ENCODE peak calls at places on chromosomes 12 and 14, in ten cellular contexts. One of them, this sample, is unnamed.

GRCh38 chr12:32499048-32499447 is 99.7 kb downstream of the FGD4 start:
- DNase-seq in OCI-LY7: no peak
- DNase-seq in GM20000: no peak
- DNase-seq in endothelial cell: no peak
- DNase-seq in HFF-Myc: no peak
- DNase-seq in stomach: peak
- DNase-seq in cardiac muscle cell: peak
- DNase-seq in cardiac fibroblast: no peak
- DNase-seq in neural progenitor cell: no peak
- DNase-seq in HFFc6: no peak
- DNase-seq in this sample: no peak

GRCh38 chr14:49946320-49947141 is 53.6 kb downstream of the ARF6 start:
- DNase-seq in OCI-LY7: peak
- DNase-seq in GM20000: no peak
- DNase-seq in endothelial cell: no peak
- DNase-seq in HFF-Myc: peak
- DNase-seq in stomach: peak
- DNase-seq in cardiac muscle cell: no peak
- DNase-seq in cardiac fibroblast: peak
- DNase-seq in neural progenitor cell: no peak
- DNase-seq in HFFc6: peak
- DNase-seq in this sample: peak

GRCh38 chr14:33317675-33318074 is 379.0 kb downstream of the NPAS3 start:
- DNase-seq in OCI-LY7: no peak
- DNase-seq in GM20000: no peak
- DNase-seq in endothelial cell: no peak
- DNase-seq in HFF-Myc: no peak
- DNase-seq in stomach: no peak
- DNase-seq in cardiac muscle cell: no peak
- DNase-seq in cardiac fibroblast: no peak
- DNase-seq in neural progenitor cell: no peak
- DNase-seq in HFFc6: no peak
- DNase-seq in this sample: no peak

GRCh38 chr12:5123921-5124320 is 80.2 kb downstream of the KCNA5 start:
- DNase-seq in OCI-LY7: no peak
- DNase-seq in GM20000: no peak
- DNase-seq in endothelial cell: no peak
- DNase-seq in HFF-Myc: no peak
- DNase-seq in stomach: no peak
- DNase-seq in cardiac muscle cell: no peak
- DNase-seq in cardiac fibroblast: no peak
- DNase-seq in neural progenitor cell: no peak
- DNase-seq in HFFc6: peak
- DNase-seq in this sample: no peak

GRCh38 chr12:57604454-57605307 is at the start of gene DTX3:
- DNase-seq in OCI-LY7: no peak
- DNase-seq in GM20000: peak
- DNase-seq in endothelial cell: no peak
- DNase-seq in HFF-Myc: no peak
- DNase-seq in stomach: no peak
- DNase-seq in cardiac muscle cell: peak
- DNase-seq in cardiac fibroblast: peak
- DNase-seq in neural progenitor cell: peak
- DNase-seq in HFFc6: no peak
- DNase-seq in this sample: peak

GRCh38 chr14:104226421-104227385 is 88.3 kb downstream of the KIF26A start:
- DNase-seq in OCI-LY7: peak
- DNase-seq in GM20000: no peak
- DNase-seq in endothelial cell: no peak
- DNase-seq in HFF-Myc: no peak
- DNase-seq in stomach: no peak
- DNase-seq in cardiac muscle cell: no peak
- DNase-seq in cardiac fibroblast: no peak
- DNase-seq in neural progenitor cell: no peak
- DNase-seq in HFFc6: no peak
- DNase-seq in this sample: no peak

GRCh38 chr12:64389154-64389553 is 1.4 kb downstream of the C12orf56 start:
- DNase-seq in OCI-LY7: no peak
- DNase-seq in GM20000: no peak
- DNase-seq in endothelial cell: no peak
- DNase-seq in HFF-Myc: no peak
- DNase-seq in stomach: no peak
- DNase-seq in cardiac muscle cell: no peak
- DNase-seq in cardiac fibroblast: no peak
- DNase-seq in neural progenitor cell: no peak
- DNase-seq in HFFc6: no peak
- DNase-seq in this sample: no peak

GRCh38 chr12:96121271-96121711 is 72.9 kb upstream of the ELK3 start:
- DNase-seq in OCI-LY7: no peak
- DNase-seq in GM20000: peak
- DNase-seq in endothelial cell: no peak
- DNase-seq in HFF-Myc: no peak
- DNase-seq in stomach: no peak
- DNase-seq in cardiac muscle cell: no peak
- DNase-seq in cardiac fibroblast: peak
- DNase-seq in neural progenitor cell: no peak
- DNase-seq in HFFc6: no peak
- DNase-seq in this sample: no peak

GRCh38 chr12:108099085-108099484 is 30.0 kb upstream of the WSCD2 start:
- DNase-seq in OCI-LY7: no peak
- DNase-seq in GM20000: no peak
- DNase-seq in endothelial cell: no peak
- DNase-seq in HFF-Myc: no peak
- DNase-seq in stomach: no peak
- DNase-seq in cardiac muscle cell: no peak
- DNase-seq in cardiac fibroblast: no peak
- DNase-seq in neural progenitor cell: no peak
- DNase-seq in HFFc6: no peak
- DNase-seq in this sample: no peak
- TF ChIP-seq CTCF in OCI-LY7: peak
- TF ChIP-seq CTCF in GM20000: no peak
- TF ChIP-seq CTCF in endothelial cell: no peak
- TF ChIP-seq CTCF in HFF-Myc: no peak
- TF ChIP-seq CTCF in stomach: peak
- TF ChIP-seq CTCF in cardiac muscle cell: peak
- TF ChIP-seq CTCF in cardiac fibroblast: no peak
- TF ChIP-seq CTCF in neural progenitor cell: peak
- TF ChIP-seq CTCF in HFFc6: no peak
- TF ChIP-seq CTCF in this sample: no peak

GRCh38 chr12:102429755-102430154 is 50.6 kb downstream of the IGF1 start:
- DNase-seq in OCI-LY7: no peak
- DNase-seq in GM20000: no peak
- DNase-seq in endothelial cell: no peak
- DNase-seq in HFF-Myc: no peak
- DNase-seq in stomach: no peak
- DNase-seq in cardiac muscle cell: no peak
- DNase-seq in cardiac fibroblast: no peak
- DNase-seq in neural progenitor cell: no peak
- DNase-seq in HFFc6: no peak
- DNase-seq in this sample: no peak
- TF ChIP-seq CTCF in OCI-LY7: no peak
- TF ChIP-seq CTCF in GM20000: no peak
- TF ChIP-seq CTCF in endothelial cell: no peak
- TF ChIP-seq CTCF in HFF-Myc: no peak
- TF ChIP-seq CTCF in stomach: no peak
- TF ChIP-seq CTCF in cardiac muscle cell: no peak
- TF ChIP-seq CTCF in cardiac fibroblast: no peak
- TF ChIP-seq CTCF in neural progenitor cell: no peak
- TF ChIP-seq CTCF in HFFc6: no peak
- TF ChIP-seq CTCF in this sample: no peak

DNA sequence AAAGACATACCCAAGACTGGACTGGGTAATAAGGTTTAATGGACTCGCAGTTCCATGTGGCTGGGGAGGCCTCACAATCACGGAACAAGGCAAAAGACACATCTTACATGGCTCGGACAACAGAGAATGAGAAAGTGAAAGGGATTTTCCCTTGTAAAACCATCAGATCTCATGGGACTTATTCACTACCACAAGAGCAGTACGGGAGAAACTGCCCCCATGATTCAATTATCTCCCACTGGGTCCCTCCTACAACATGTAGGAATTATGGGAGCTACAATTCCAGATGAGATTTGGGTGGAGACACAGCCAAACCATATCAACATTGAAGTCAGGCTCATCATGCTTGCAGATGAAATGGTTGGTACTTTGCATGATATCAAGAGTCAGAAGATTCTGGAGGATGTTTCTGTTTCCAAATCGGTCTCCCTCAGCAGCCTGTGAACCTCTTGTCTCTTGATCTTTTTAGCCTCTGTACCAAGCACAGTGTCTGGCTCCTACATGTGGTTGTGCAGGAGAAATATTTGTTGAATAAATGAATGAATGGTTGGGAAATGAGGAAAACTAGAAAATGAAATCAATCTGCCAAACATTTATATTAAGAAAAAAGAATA is 98.6 kb downstream of the VRK1 start:
- DNase-seq in OCI-LY7: no peak
- DNase-seq in GM20000: peak
- DNase-seq in endothelial cell: no peak
- DNase-seq in HFF-Myc: no peak
- DNase-seq in stomach: no peak
- DNase-seq in cardiac muscle cell: no peak
- DNase-seq in cardiac fibroblast: no peak
- DNase-seq in neural progenitor cell: no peak
- DNase-seq in HFFc6: no peak
- DNase-seq in this sample: no peak
- TF ChIP-seq CTCF in OCI-LY7: no peak
- TF ChIP-seq CTCF in GM20000: no peak
- TF ChIP-seq CTCF in endothelial cell: no peak
- TF ChIP-seq CTCF in HFF-Myc: no peak
- TF ChIP-seq CTCF in stomach: no peak
- TF ChIP-seq CTCF in cardiac muscle cell: no peak
- TF ChIP-seq CTCF in cardiac fibroblast: no peak
- TF ChIP-seq CTCF in neural progenitor cell: no peak
- TF ChIP-seq CTCF in HFFc6: no peak
- TF ChIP-seq CTCF in this sample: no peak

DNA sequence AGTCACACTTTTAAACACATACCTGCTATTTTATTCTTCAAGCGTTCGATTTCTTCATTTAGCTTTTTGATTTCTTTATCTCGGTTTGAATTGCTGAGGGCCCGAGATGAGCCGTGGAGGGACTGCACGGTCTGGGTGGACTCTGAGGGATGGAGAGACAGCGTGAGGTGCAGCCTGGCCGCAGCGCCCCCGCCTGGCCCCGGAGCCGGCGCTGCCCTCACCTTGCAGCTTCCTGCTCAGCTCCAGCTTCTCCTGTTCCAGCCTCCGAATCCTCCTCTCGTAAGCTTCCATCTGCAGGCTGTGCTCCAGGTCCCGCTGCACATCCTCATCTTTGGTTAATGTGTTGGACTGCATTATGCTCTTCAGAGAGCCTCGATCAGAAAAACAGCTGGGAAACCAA is 53.2 kb downstream of the AMN start:
- DNase-seq in OCI-LY7: no peak
- DNase-seq in GM20000: no peak
- DNase-seq in endothelial cell: no peak
- DNase-seq in HFF-Myc: no peak
- DNase-seq in stomach: no peak
- DNase-seq in cardiac muscle cell: no peak
- DNase-seq in cardiac fibroblast: no peak
- DNase-seq in neural progenitor cell: no peak
- DNase-seq in HFFc6: no peak
- DNase-seq in this sample: no peak
- TF ChIP-seq CTCF in OCI-LY7: peak
- TF ChIP-seq CTCF in GM20000: no peak
- TF ChIP-seq CTCF in endothelial cell: no peak
- TF ChIP-seq CTCF in HFF-Myc: no peak
- TF ChIP-seq CTCF in stomach: no peak
- TF ChIP-seq CTCF in cardiac muscle cell: peak
- TF ChIP-seq CTCF in cardiac fibroblast: no peak
- TF ChIP-seq CTCF in neural progenitor cell: peak
- TF ChIP-seq CTCF in HFFc6: peak
- TF ChIP-seq CTCF in this sample: no peak

DNA sequence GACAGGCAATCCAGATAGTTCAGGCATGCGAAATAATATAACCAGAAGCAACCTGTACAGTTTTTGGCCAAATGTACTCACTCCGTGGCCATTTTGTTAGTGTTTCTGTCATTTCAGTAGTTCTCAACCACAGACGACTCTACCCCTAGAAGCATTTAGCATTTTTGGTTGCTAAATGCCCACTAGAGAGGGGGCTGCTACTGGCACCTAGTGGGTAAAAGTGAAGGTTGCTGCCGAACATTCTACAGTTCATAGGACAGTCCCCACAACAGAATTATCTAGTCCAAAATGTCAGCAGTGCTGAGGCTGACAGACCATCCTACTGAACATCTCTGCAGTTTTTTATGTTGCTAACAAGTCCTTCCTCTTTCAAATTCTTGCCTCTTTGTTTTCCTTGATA is 107.4 kb downstream of the TSHR start:
- DNase-seq in OCI-LY7: peak
- DNase-seq in GM20000: no peak
- DNase-seq in endothelial cell: peak
- DNase-seq in HFF-Myc: no peak
- DNase-seq in stomach: no peak
- DNase-seq in cardiac muscle cell: peak
- DNase-seq in cardiac fibroblast: peak
- DNase-seq in neural progenitor cell: peak
- DNase-seq in HFFc6: no peak
- DNase-seq in this sample: peak
- TF ChIP-seq CTCF in OCI-LY7: peak
- TF ChIP-seq CTCF in GM20000: no peak
- TF ChIP-seq CTCF in endothelial cell: no peak
- TF ChIP-seq CTCF in HFF-Myc: peak
- TF ChIP-seq CTCF in stomach: no peak
- TF ChIP-seq CTCF in cardiac muscle cell: no peak
- TF ChIP-seq CTCF in cardiac fibroblast: no peak
- TF ChIP-seq CTCF in neural progenitor cell: peak
- TF ChIP-seq CTCF in HFFc6: no peak
- TF ChIP-seq CTCF in this sample: peak

DNA sequence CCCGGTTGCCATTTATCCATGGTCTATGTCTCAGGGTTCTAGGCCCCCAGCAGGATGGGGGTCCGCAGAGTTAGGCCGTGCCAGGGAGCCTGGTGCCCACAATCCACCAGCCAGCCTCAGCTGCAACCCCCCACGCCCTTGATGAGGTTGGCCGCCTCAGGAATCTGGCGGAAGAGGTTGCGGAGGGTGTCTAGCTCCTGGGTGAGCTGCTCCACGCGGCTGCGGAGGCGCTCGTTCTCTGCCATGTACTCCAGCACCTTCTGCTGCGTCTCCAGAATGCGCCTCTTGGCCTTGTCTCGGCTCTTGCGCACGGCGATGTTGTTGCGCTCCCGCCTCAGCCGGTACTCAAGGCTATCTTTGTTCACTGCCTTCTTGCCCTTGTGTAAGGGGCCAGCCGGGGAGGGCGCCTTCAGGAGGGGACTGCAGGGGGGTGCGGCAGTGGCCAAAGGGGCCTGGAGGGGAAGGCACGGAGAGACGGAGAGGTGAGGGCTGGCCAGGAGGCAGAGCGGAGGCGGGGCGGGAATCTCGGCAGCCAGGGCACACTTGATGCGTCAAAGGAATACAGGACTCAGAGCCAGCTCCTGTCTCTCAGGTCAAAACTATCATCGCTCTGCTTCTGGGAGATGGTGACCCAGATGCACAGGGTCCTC is 1.6 kb downstream of the CEBPE start:
- DNase-seq in OCI-LY7: no peak
- DNase-seq in GM20000: no peak
- DNase-seq in endothelial cell: no peak
- DNase-seq in HFF-Myc: no peak
- DNase-seq in stomach: no peak
- DNase-seq in cardiac muscle cell: no peak
- DNase-seq in cardiac fibroblast: no peak
- DNase-seq in neural progenitor cell: no peak
- DNase-seq in HFFc6: no peak
- DNase-seq in this sample: no peak
- TF ChIP-seq CTCF in OCI-LY7: no peak
- TF ChIP-seq CTCF in GM20000: no peak
- TF ChIP-seq CTCF in endothelial cell: no peak
- TF ChIP-seq CTCF in HFF-Myc: no peak
- TF ChIP-seq CTCF in stomach: no peak
- TF ChIP-seq CTCF in cardiac muscle cell: no peak
- TF ChIP-seq CTCF in cardiac fibroblast: no peak
- TF ChIP-seq CTCF in neural progenitor cell: no peak
- TF ChIP-seq CTCF in HFFc6: no peak
- TF ChIP-seq CTCF in this sample: no peak

This sample was measured in Calu3.